ENCODE peak calls at places on chromosomes 7 and 10, in four cellular contexts. One of them, this sample, is unnamed.

GRCh38 chr10:92691591-92692084 is 1.9 kb downstream of the HHEX start:
- DNase-seq in globus pallidus: peak
- DNase-seq in K562: peak
- DNase-seq in HFF-Myc: no peak
- DNase-seq in this sample: no peak

GRCh38 chr10:103145860-103146466 is 47.1 kb downstream of the NT5C2 start:
- DNase-seq in K562: peak
- DNase-seq in globus pallidus: no peak
- DNase-seq in HFF-Myc: peak
- DNase-seq in this sample: no peak

GRCh38 chr7:36526720-36527548 is 137.3 kb downstream of the ANLN start:
- DNase-seq in globus pallidus: no peak
- DNase-seq in HFF-Myc: peak
- DNase-seq in K562: peak
- DNase-seq in this sample: no peak

GRCh38 chr10:124307531-124308350 is 111.0 kb downstream of the OAT start:
- DNase-seq in K562: no peak
- DNase-seq in HFF-Myc: no peak
- DNase-seq in globus pallidus: no peak
- DNase-seq in this sample: no peak

GRCh38 chr7:129263168-129263567 is 38.3 kb downstream of the AHCYL2 start:
- DNase-seq in HFF-Myc: no peak
- DNase-seq in K562: no peak
- DNase-seq in globus pallidus: no peak
- DNase-seq in this sample: no peak

GRCh38 chr7:92682324-92682723 is 92.1 kb upstream of the FAM133B start:
- DNase-seq in K562: no peak
- DNase-seq in HFF-Myc: no peak
- DNase-seq in globus pallidus: no peak
- DNase-seq in this sample: no peak

GRCh38 chr10:5064656-5065055 is 29.6 kb upstream of the AKR1C3 start:
- DNase-seq in K562: no peak
- DNase-seq in globus pallidus: no peak
- DNase-seq in HFF-Myc: no peak
- DNase-seq in this sample: no peak

GRCh38 chr7:27554826-27555225 is 107.9 kb downstream of the HIBADH start:
- DNase-seq in globus pallidus: no peak
- DNase-seq in K562: no peak
- DNase-seq in HFF-Myc: no peak
- DNase-seq in this sample: no peak

GRCh38 chr10:53786236-53786635 is 1013.7 kb upstream of the MBL2 start:
- DNase-seq in K562: peak
- DNase-seq in HFF-Myc: no peak
- DNase-seq in globus pallidus: no peak
- DNase-seq in this sample: no peak

GRCh38 chr7:151894131-151895007 is 17.5 kb upstream of the PRKAG2 start:
- DNase-seq in HFF-Myc: no peak
- DNase-seq in K562: no peak
- DNase-seq in globus pallidus: no peak
- DNase-seq in this sample: no peak

GRCh38 chr10:102231357-102232318 is 5.5 kb downstream of the ELOVL3 start:
- DNase-seq in K562: peak
- DNase-seq in HFF-Myc: no peak
- DNase-seq in globus pallidus: no peak
- DNase-seq in this sample: peak

GRCh38 chr7:22333680-22334141 is 23.2 kb downstream of the RAPGEF5 start:
- DNase-seq in globus pallidus: no peak
- DNase-seq in K562: no peak
- DNase-seq in HFF-Myc: no peak
- DNase-seq in this sample: peak

GRCh38 chr7:4842302-4843064 is 19.3 kb downstream of the PAPOLB start:
- DNase-seq in globus pallidus: no peak
- DNase-seq in K562: no peak
- DNase-seq in HFF-Myc: no peak
- DNase-seq in this sample: no peak

GRCh38 chr10:128080641-128081040 is 45.6 kb downstream of the MKI67 start:
- DNase-seq in HFF-Myc: no peak
- DNase-seq in globus pallidus: no peak
- DNase-seq in K562: no peak
- DNase-seq in this sample: no peak

GRCh38 chr10:110566472-110567200 is 859 bp upstream of the SMC3 start:
- DNase-seq in globus pallidus: no peak
- DNase-seq in K562: no peak
- DNase-seq in HFF-Myc: peak
- DNase-seq in this sample: peak

GRCh38 chr7:91630581-91631370 is 249.7 kb downstream of the MTERF1 start:
- DNase-seq in globus pallidus: no peak
- DNase-seq in K562: no peak
- DNase-seq in HFF-Myc: no peak
- DNase-seq in this sample: no peak

GRCh38 chr10:16777473-16778370 is 39.5 kb downstream of the RSU1 start:
- DNase-seq in HFF-Myc: peak
- DNase-seq in globus pallidus: peak
- DNase-seq in K562: peak
- DNase-seq in this sample: peak

GRCh38 chr7:94643771-94644545 is 12.0 kb downstream of the SGCE start:
- DNase-seq in K562: no peak
- DNase-seq in HFF-Myc: no peak
- DNase-seq in globus pallidus: no peak
- DNase-seq in this sample: no peak

GRCh38 chr10:132420469-132421376 is 23.7 kb downstream of the PWWP2B start:
- DNase-seq in globus pallidus: no peak
- DNase-seq in K562: peak
- DNase-seq in HFF-Myc: no peak
- DNase-seq in this sample: no peak

GRCh38 chr7:36127075-36127740 is 25.8 kb upstream of the EEPD1 start:
- DNase-seq in HFF-Myc: no peak
- DNase-seq in K562: no peak
- DNase-seq in globus pallidus: peak
- DNase-seq in this sample: no peak

GRCh38 chr10:97297556-97298222 is 5.3 kb upstream of the ARHGAP19 start:
- DNase-seq in globus pallidus: no peak
- DNase-seq in HFF-Myc: no peak
- DNase-seq in K562: peak
- DNase-seq in this sample: no peak

GRCh38 chr7:155395176-155395797 is 62.6 kb upstream of the EN2 start:
- DNase-seq in K562: no peak
- DNase-seq in globus pallidus: no peak
- DNase-seq in HFF-Myc: no peak
- DNase-seq in this sample: no peak